ENCODE peak calls at places on chromosomes 7 and 10, in nine cellular contexts. One of them, this sample, is unnamed.
A peak's percentile ranks its signal among the peaks of the same experiment; 100 is the strongest.

GRCh38 chr10:5284311-5285057 is 80.3 kb upstream of the UCN3 start:
- DNase-seq in A549: peak; percentile 77
- DNase-seq in WERI-Rb-1: no peak
- DNase-seq in left lung: no peak
- DNase-seq in AG04449: peak; percentile 16
- DNase-seq in mucosa of descending colon: no peak
- DNase-seq in MM.1S: peak; percentile 54
- DNase-seq in stomach: no peak
- DNase-seq in lower leg skin: no peak
- DNase-seq in this sample: peak; percentile 96

GRCh38 chr7:14207154-14207553 is 217.7 kb upstream of the ETV1 start:
- DNase-seq in A549: no peak
- DNase-seq in WERI-Rb-1: no peak
- DNase-seq in left lung: no peak
- DNase-seq in AG04449: no peak
- DNase-seq in mucosa of descending colon: no peak
- DNase-seq in MM.1S: no peak
- DNase-seq in stomach: no peak
- DNase-seq in lower leg skin: no peak
- DNase-seq in this sample: peak; percentile 14

GRCh38 chr10:119310807-119311206 is 103.4 kb downstream of the GRK5 start:
- DNase-seq in A549: no peak
- DNase-seq in WERI-Rb-1: no peak
- DNase-seq in left lung: no peak
- DNase-seq in AG04449: no peak
- DNase-seq in mucosa of descending colon: peak; percentile 56
- DNase-seq in MM.1S: no peak
- DNase-seq in stomach: no peak
- DNase-seq in lower leg skin: no peak
- DNase-seq in this sample: no peak

GRCh38 chr7:141600139-141600538 is 48.9 kb downstream of the AGK start:
- DNase-seq in A549: no peak
- DNase-seq in WERI-Rb-1: no peak
- DNase-seq in left lung: no peak
- DNase-seq in AG04449: no peak
- DNase-seq in mucosa of descending colon: no peak
- DNase-seq in MM.1S: no peak
- DNase-seq in stomach: no peak
- DNase-seq in lower leg skin: no peak
- DNase-seq in this sample: no peak

GRCh38 chr10:21499910-21500577 is 25.4 kb downstream of the SKIDA1 start:
- DNase-seq in A549: no peak
- DNase-seq in WERI-Rb-1: no peak
- DNase-seq in left lung: no peak
- DNase-seq in AG04449: no peak
- DNase-seq in mucosa of descending colon: no peak
- DNase-seq in MM.1S: no peak
- DNase-seq in stomach: no peak
- DNase-seq in lower leg skin: peak; percentile 81
- DNase-seq in this sample: no peak

GRCh38 chr7:142646274-142646895 is 102.9 kb upstream of the PRSS1 start:
- DNase-seq in A549: no peak
- DNase-seq in WERI-Rb-1: peak; percentile 82
- DNase-seq in left lung: no peak
- DNase-seq in AG04449: no peak
- DNase-seq in mucosa of descending colon: no peak
- DNase-seq in MM.1S: no peak
- DNase-seq in stomach: no peak
- DNase-seq in lower leg skin: no peak
- DNase-seq in this sample: no peak

GRCh38 chr10:61642692-61643091 is 20.0 kb upstream of the CABCOCO1 start:
- DNase-seq in A549: no peak
- DNase-seq in WERI-Rb-1: no peak
- DNase-seq in left lung: no peak
- DNase-seq in AG04449: no peak
- DNase-seq in mucosa of descending colon: no peak
- DNase-seq in MM.1S: no peak
- DNase-seq in stomach: no peak
- DNase-seq in lower leg skin: no peak
- DNase-seq in this sample: peak; percentile 94

GRCh38 chr7:29352041-29352440 is 157.5 kb downstream of the CHN2 start:
- DNase-seq in A549: no peak
- DNase-seq in WERI-Rb-1: no peak
- DNase-seq in left lung: no peak
- DNase-seq in AG04449: no peak
- DNase-seq in mucosa of descending colon: no peak
- DNase-seq in MM.1S: no peak
- DNase-seq in stomach: no peak
- DNase-seq in lower leg skin: no peak
- DNase-seq in this sample: no peak

GRCh38 chr7:46440186-46440585 is 519.1 kb upstream of the IGFBP3 start:
- DNase-seq in A549: no peak
- DNase-seq in WERI-Rb-1: no peak
- DNase-seq in left lung: no peak
- DNase-seq in AG04449: no peak
- DNase-seq in mucosa of descending colon: no peak
- DNase-seq in MM.1S: no peak
- DNase-seq in stomach: no peak
- DNase-seq in lower leg skin: no peak
- DNase-seq in this sample: no peak
- TF ChIP-seq CTCF in A549: no peak
- TF ChIP-seq CTCF in WERI-Rb-1: no peak
- TF ChIP-seq CTCF in left lung: no peak
- TF ChIP-seq CTCF in AG04449: no peak
- TF ChIP-seq CTCF in mucosa of descending colon: no peak
- TF ChIP-seq CTCF in MM.1S: no peak
- TF ChIP-seq CTCF in stomach: no peak
- TF ChIP-seq CTCF in lower leg skin: no peak
- TF ChIP-seq CTCF in this sample: no peak

GRCh38 chr10:91420868-91421267 is 10.7 kb downstream of the HECTD2 start:
- DNase-seq in A549: no peak
- DNase-seq in WERI-Rb-1: no peak
- DNase-seq in left lung: no peak
- DNase-seq in AG04449: no peak
- DNase-seq in mucosa of descending colon: no peak
- DNase-seq in MM.1S: no peak
- DNase-seq in stomach: no peak
- DNase-seq in lower leg skin: no peak
- DNase-seq in this sample: peak; percentile 30
- H3K4me3 ChIP-seq in A549: no peak overlapping the region
- H3K4me3 ChIP-seq in WERI-Rb-1: no peak overlapping the region
- H3K4me3 ChIP-seq in left lung: no peak overlapping the region
- H3K4me3 ChIP-seq in AG04449: no peak overlapping the region
- H3K4me3 ChIP-seq in mucosa of descending colon: no peak overlapping the region
- H3K4me3 ChIP-seq in MM.1S: no peak overlapping the region
- H3K4me3 ChIP-seq in stomach: no peak overlapping the region
- H3K4me3 ChIP-seq in lower leg skin: no peak overlapping the region
- H3K4me3 ChIP-seq in this sample: no peak overlapping the region

DNA sequence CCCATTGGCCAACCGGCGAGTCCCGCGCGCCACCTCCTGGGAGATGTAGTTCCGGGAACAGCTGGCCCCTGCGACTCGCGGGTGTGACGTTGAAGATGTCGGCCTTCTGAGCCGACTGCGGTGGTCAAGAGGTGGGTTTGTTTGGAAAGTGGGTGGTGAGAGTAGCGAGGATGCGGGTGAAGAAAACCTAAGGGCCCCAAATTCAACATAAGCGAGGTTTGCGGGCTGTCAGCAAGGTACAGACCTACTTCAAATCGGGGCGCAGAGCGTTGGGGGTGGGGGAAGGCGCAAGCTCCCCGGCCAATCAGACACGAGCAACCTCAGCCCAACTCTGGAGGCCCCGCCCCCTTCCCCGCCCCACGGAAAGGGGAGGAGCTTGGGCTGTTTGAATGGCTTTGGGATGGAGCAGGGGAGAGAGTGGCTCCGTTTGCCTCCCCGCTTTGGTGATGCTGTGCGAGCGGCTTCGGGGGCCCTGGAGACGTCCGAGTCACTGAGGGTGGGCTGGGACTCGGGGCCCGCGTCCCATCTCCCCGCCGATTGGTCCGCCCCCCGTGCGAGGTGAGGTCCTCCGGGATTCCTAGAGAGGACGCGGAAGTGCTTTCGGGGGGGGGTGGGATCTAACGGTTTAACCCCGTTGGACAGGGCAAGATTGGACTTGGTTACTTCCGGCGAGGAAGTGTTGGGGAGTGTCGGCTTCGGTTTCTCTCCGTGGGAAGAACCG is at the start of gene ZKSCAN5:
- DNase-seq in A549: peak; percentile 98
- DNase-seq in WERI-Rb-1: peak; percentile 95
- DNase-seq in left lung: peak; percentile 99
- DNase-seq in AG04449: peak; percentile 76
- DNase-seq in mucosa of descending colon: peak; percentile 99
- DNase-seq in MM.1S: peak; percentile 96
- DNase-seq in stomach: peak; percentile 99
- DNase-seq in lower leg skin: peak; percentile 100
- DNase-seq in this sample: peak; percentile 97
- TF ChIP-seq CTCF in A549: no peak
- TF ChIP-seq CTCF in WERI-Rb-1: no peak
- TF ChIP-seq CTCF in left lung: peak; percentile 12
- TF ChIP-seq CTCF in AG04449: peak; percentile 5
- TF ChIP-seq CTCF in mucosa of descending colon: peak; percentile 6
- TF ChIP-seq CTCF in MM.1S: no peak
- TF ChIP-seq CTCF in stomach: no peak
- TF ChIP-seq CTCF in lower leg skin: no peak
- TF ChIP-seq CTCF in this sample: no peak

GRCh38 chr7:73622527-73622908 is 1.8 kb downstream of the MLXIPL start:
- DNase-seq in A549: no peak
- DNase-seq in WERI-Rb-1: no peak
- DNase-seq in left lung: no peak
- DNase-seq in AG04449: no peak
- DNase-seq in mucosa of descending colon: no peak
- DNase-seq in MM.1S: no peak
- DNase-seq in stomach: no peak
- DNase-seq in lower leg skin: no peak
- DNase-seq in this sample: no peak
- H3K4me3 ChIP-seq in A549: no peak overlapping the region
- H3K4me3 ChIP-seq in WERI-Rb-1: no peak overlapping the region
- H3K4me3 ChIP-seq in left lung: no peak overlapping the region
- H3K4me3 ChIP-seq in AG04449: no peak overlapping the region
- H3K4me3 ChIP-seq in mucosa of descending colon: no peak overlapping the region
- H3K4me3 ChIP-seq in MM.1S: no peak overlapping the region
- H3K4me3 ChIP-seq in stomach: no peak overlapping the region
- H3K4me3 ChIP-seq in lower leg skin: no peak overlapping the region
- H3K4me3 ChIP-seq in this sample: no peak overlapping the region

DNA sequence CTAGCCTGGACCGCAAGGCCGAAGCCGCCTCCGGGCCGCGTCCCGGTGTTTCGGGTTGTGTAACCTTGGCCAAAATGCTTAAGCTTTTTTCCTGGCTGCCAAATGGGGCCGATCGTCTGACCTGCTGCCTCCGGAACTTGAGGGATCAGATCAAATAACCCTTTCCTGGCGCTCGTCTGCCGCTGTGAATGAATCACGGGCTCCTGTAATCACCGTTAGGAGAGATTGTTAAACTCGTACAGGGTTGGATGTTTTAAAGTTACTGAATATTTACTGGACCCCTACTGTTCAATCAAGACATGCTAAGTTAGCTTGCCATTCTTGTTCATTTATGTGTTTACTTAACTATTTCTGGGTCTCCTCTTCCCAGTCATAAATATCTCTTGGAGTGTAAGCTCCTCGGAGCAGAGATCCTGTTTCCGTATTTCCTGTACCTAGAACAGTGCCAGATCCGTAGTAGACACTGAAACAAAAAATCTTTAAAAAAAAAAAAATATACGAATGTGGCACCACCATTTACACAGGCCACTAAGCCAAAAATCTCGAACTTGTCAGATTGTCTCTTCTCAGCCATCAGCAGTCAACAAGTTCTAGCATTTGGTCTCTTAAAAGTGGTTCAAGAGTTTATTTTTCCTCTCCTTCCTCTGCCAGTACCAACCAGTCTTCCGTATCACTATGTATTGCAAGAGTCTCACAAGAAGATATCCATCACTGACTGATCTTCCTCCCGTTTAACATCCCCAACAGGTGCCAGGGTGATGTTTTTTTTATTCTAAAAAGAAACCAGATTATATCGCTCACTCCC is 645 bp upstream of the TM9SF3 start:
- DNase-seq in A549: peak; percentile 34
- DNase-seq in WERI-Rb-1: peak; percentile 67
- DNase-seq in left lung: no peak
- DNase-seq in AG04449: no peak
- DNase-seq in mucosa of descending colon: peak; percentile 62
- DNase-seq in MM.1S: peak; percentile 10
- DNase-seq in stomach: peak; percentile 66
- DNase-seq in lower leg skin: peak; percentile 94
- DNase-seq in this sample: peak; percentile 80
- TF ChIP-seq CTCF in A549: no peak
- TF ChIP-seq CTCF in WERI-Rb-1: no peak
- TF ChIP-seq CTCF in left lung: no peak
- TF ChIP-seq CTCF in AG04449: no peak
- TF ChIP-seq CTCF in mucosa of descending colon: no peak
- TF ChIP-seq CTCF in MM.1S: no peak
- TF ChIP-seq CTCF in stomach: no peak
- TF ChIP-seq CTCF in lower leg skin: no peak
- TF ChIP-seq CTCF in this sample: no peak

GRCh38 chr10:22570733-22571430 is 143.5 kb downstream of the PIP4K2A start:
- DNase-seq in A549: no peak
- DNase-seq in WERI-Rb-1: no peak
- DNase-seq in left lung: no peak
- DNase-seq in AG04449: no peak
- DNase-seq in mucosa of descending colon: no peak
- DNase-seq in MM.1S: no peak
- DNase-seq in stomach: no peak
- DNase-seq in lower leg skin: no peak
- DNase-seq in this sample: no peak

GRCh38 chr10:22564060-22564459 is 150.3 kb downstream of the PIP4K2A start:
- DNase-seq in A549: no peak
- DNase-seq in WERI-Rb-1: no peak
- DNase-seq in left lung: no peak
- DNase-seq in AG04449: no peak
- DNase-seq in mucosa of descending colon: no peak
- DNase-seq in MM.1S: no peak
- DNase-seq in stomach: no peak
- DNase-seq in lower leg skin: no peak
- DNase-seq in this sample: no peak

GRCh38 chr10:22570234-22570633 is 144.1 kb downstream of the PIP4K2A start:
- DNase-seq in A549: no peak
- DNase-seq in WERI-Rb-1: no peak
- DNase-seq in left lung: no peak
- DNase-seq in AG04449: no peak
- DNase-seq in mucosa of descending colon: no peak
- DNase-seq in MM.1S: no peak
- DNase-seq in stomach: no peak
- DNase-seq in lower leg skin: no peak
- DNase-seq in this sample: no peak

GRCh38 chr10:22573820-22574569 is 140.4 kb downstream of the PIP4K2A start:
- DNase-seq in A549: peak; percentile 16
- DNase-seq in WERI-Rb-1: no peak
- DNase-seq in left lung: no peak
- DNase-seq in AG04449: no peak
- DNase-seq in mucosa of descending colon: peak; percentile 31
- DNase-seq in MM.1S: peak; percentile 24
- DNase-seq in stomach: no peak
- DNase-seq in lower leg skin: no peak
- DNase-seq in this sample: peak; percentile 59

GRCh38 chr10:22568928-22569327 is 145.4 kb downstream of the PIP4K2A start:
- DNase-seq in A549: no peak
- DNase-seq in WERI-Rb-1: no peak
- DNase-seq in left lung: no peak
- DNase-seq in AG04449: no peak
- DNase-seq in mucosa of descending colon: no peak
- DNase-seq in MM.1S: no peak
- DNase-seq in stomach: no peak
- DNase-seq in lower leg skin: no peak
- DNase-seq in this sample: no peak
- H3K4me3 ChIP-seq in A549: no peak overlapping the region
- H3K4me3 ChIP-seq in WERI-Rb-1: no peak overlapping the region
- H3K4me3 ChIP-seq in left lung: no peak overlapping the region
- H3K4me3 ChIP-seq in AG04449: no peak overlapping the region
- H3K4me3 ChIP-seq in mucosa of descending colon: no peak overlapping the region
- H3K4me3 ChIP-seq in MM.1S: no peak overlapping the region
- H3K4me3 ChIP-seq in stomach: no peak overlapping the region
- H3K4me3 ChIP-seq in lower leg skin: no peak overlapping the region
- H3K4me3 ChIP-seq in this sample: no peak overlapping the region

GRCh38 chr10:24722131-24722675 is 1.5 kb downstream of the ARHGAP21 start:
- DNase-seq in A549: peak; percentile 23
- DNase-seq in WERI-Rb-1: no peak
- DNase-seq in left lung: no peak
- DNase-seq in AG04449: no peak
- DNase-seq in mucosa of descending colon: no peak
- DNase-seq in MM.1S: peak; percentile 48
- DNase-seq in stomach: no peak
- DNase-seq in lower leg skin: no peak
- DNase-seq in this sample: peak; percentile 35
- TF ChIP-seq CTCF in A549: no peak
- TF ChIP-seq CTCF in WERI-Rb-1: no peak
- TF ChIP-seq CTCF in left lung: no peak
- TF ChIP-seq CTCF in AG04449: no peak
- TF ChIP-seq CTCF in mucosa of descending colon: no peak
- TF ChIP-seq CTCF in MM.1S: no peak
- TF ChIP-seq CTCF in stomach: no peak
- TF ChIP-seq CTCF in lower leg skin: no peak
- TF ChIP-seq CTCF in this sample: no peak

This sample was measured in fibroblast of pulmonary artery.